ENCODE peak calls at places on chromosome 17, in five cellular contexts. T is HCT116, O is GM12878, Y is H1, F is K562. H is an unnamed sample.

GRCh38 chr17:75194879-75195278 is 10.6 kb upstream of the NUP85 start:
- DNase-seq in T (no peak), O (no peak), Y (no peak), F (no peak), H (no peak)

GRCh38 chr17:46949291-46950174 is 26.6 kb downstream of the GOSR2 start:
- DNase-seq in T (no peak), O (no peak), Y (no peak), F (no peak), H (no peak)

GRCh38 chr17:35094902-35095301 is 24.8 kb downstream of the RAD51D start:
- DNase-seq in T (peak; percentile 89), O (no peak), Y (no peak), F (no peak), H (no peak)

GRCh38 chr17:75004371-75004770 is 8.1 kb upstream of the MRPL58 start:
- DNase-seq in T (no peak), O (no peak), Y (no peak), F (no peak), H (no peak)

GRCh38 chr17:74272731-74273201 is 1.3 kb upstream of the DNAI2 start:
- DNase-seq in T (no peak), O (no peak), Y (no peak), F (no peak), H (no peak)

GRCh38 chr17:35726609-35727460 is 4.6 kb upstream of the RASL10B start:
- DNase-seq in T (no peak), O (no peak), Y (no peak), F (no peak), H (no peak)

GRCh38 chr17:2101448-2102257 is 46.8 kb downstream of the HIC1 start:
- DNase-seq in T (peak; percentile 73), O (no peak), Y (no peak), F (no peak), H (peak; percentile 41)

GRCh38 chr17:62870581-62870964 is 62.5 kb upstream of the MARCHF10 start:
- DNase-seq in T (no peak), O (no peak), Y (no peak), F (no peak), H (no peak)

GRCh38 chr17:18246880-18247612 is 11.5 kb downstream of the FLII start:
- DNase-seq in T (no peak), O (no peak), Y (peak; percentile 83), F (peak; percentile 92), H (peak; percentile 70)

GRCh38 chr17:61591018-61591417 is at the start of gene NACA2:
- DNase-seq in T (no peak), O (no peak), Y (no peak), F (no peak), H (no peak)

GRCh38 chr17:1787301-1787902 is 25.5 kb downstream of the SERPINF1 start:
- DNase-seq in T (peak; percentile 69), O (no peak), Y (no peak), F (no peak), H (no peak)

GRCh38 chr17:81165246-81166032 is at the start of gene PVALEF:
- DNase-seq in T (no peak), O (no peak), Y (peak; percentile 17), F (no peak), H (peak; percentile 57)

GRCh38 chr17:1727876-1728630 is 3.5 kb downstream of the WDR81 start:
- DNase-seq in T (no peak), O (no peak), Y (no peak), F (no peak), H (no peak)

GRCh38 chr17:8832711-8833352 is 33.7 kb upstream of the MFSD6L start:
- DNase-seq in T (peak; percentile 12), O (no peak), Y (peak; percentile 59), F (peak; percentile 75), H (peak; percentile 17)

GRCh38 chr17:61413654-61414133 is 14.1 kb downstream of the TBX2 start:
- DNase-seq in T (no peak), O (no peak), Y (no peak), F (no peak), H (no peak)

GRCh38 chr17:71467719-71468118 is 653.1 kb upstream of the SOX9 start:
- DNase-seq in T (no peak), O (no peak), Y (no peak), F (no peak), H (no peak)

GRCh38 chr17:65191805-65192740 is 54.9 kb downstream of the RGS9 start:
- DNase-seq in T (peak; percentile 18), O (no peak), Y (no peak), F (no peak), H (no peak)

GRCh38 chr17:81244358-81245023 is 5.4 kb downstream of the NDUFAF8 start:
- DNase-seq in T (no peak), O (no peak), Y (no peak), F (no peak), H (no peak)

GRCh38 chr17:33366998-33367397 is 73.9 kb upstream of the ASIC2 start:
- DNase-seq in T (no peak), O (no peak), Y (no peak), F (no peak), H (no peak)

GRCh38 chr17:59331929-59332889 is 754 bp downstream of the YPEL2 start:
- DNase-seq in T (no peak), O (no peak), Y (no peak), F (peak; percentile 53), H (no peak)

GRCh38 chr17:2828396-2829038 is 32.3 kb downstream of the RAP1GAP2 start:
- DNase-seq in T (peak; percentile 43), O (no peak), Y (peak; percentile 81), F (peak; percentile 81), H (peak; percentile 67)

GRCh38 chr17:42548070-42548837 is 4.5 kb upstream of the HSD17B1 start:
- DNase-seq in T (no peak), O (no peak), Y (peak; percentile 82), F (no peak), H (no peak)

GRCh38 chr17:31388770-31389672 is 2.5 kb upstream of the RAB11FIP4 start:
- DNase-seq in T (no peak), O (no peak), Y (no peak), F (peak; percentile 70), H (peak; percentile 65)

GRCh38 chr17:39001703-39002637 is 34.8 kb upstream of the FBXO47 start:
- DNase-seq in T (no peak), O (no peak), Y (no peak), F (peak; percentile 29), H (peak; percentile 94)

GRCh38 chr17:1331708-1332107 is 52.2 kb downstream of the TRARG1 start:
- DNase-seq in T (no peak), O (no peak), Y (no peak), F (peak; percentile 32), H (no peak)

GRCh38 chr17:32609085-32609484 is 122.3 kb downstream of the CDK5R1 start:
- DNase-seq in T (peak; percentile 31), O (peak; percentile 59), Y (no peak), F (no peak), H (peak; percentile 46)

GRCh38 chr17:76869209-76869877 is 1.1 kb downstream of the MGAT5B start:
- DNase-seq in T (no peak), O (no peak), Y (no peak), F (no peak), H (no peak)

GRCh38 chr17:305090-305976 is 47.3 kb downstream of the RPH3AL start:
- DNase-seq in T (no peak), O (no peak), Y (no peak), F (no peak), H (peak; percentile 29)

GRCh38 chr17:1878419-1879121 is 48.8 kb downstream of the RPA1 start:
- DNase-seq in T (no peak), O (no peak), Y (no peak), F (no peak), H (no peak)

GRCh38 chr17:31147507-31148202 is 52.9 kb downstream of the NF1 start:
- DNase-seq in T (no peak), O (no peak), Y (no peak), F (no peak), H (no peak)

GRCh38 chr17:4004517-4005295 is 40.5 kb upstream of the ATP2A3 start:
- DNase-seq in T (peak; percentile 6), O (peak; percentile 5), Y (no peak), F (peak; percentile 77), H (no peak)
- TF ChIP-seq JUND in T (no peak), O (no peak), Y (no peak), F (peak; percentile 44), H (no peak)

GRCh38 chr17:68289936-68290267 is 1.0 kb downstream of the SLC16A6 start:
- DNase-seq in T (no peak), O (no peak), Y (no peak), F (no peak), H (no peak)
- TF ChIP-seq JUND in T (no peak), O (no peak), Y (no peak), F (no peak), H (no peak)

DNA sequence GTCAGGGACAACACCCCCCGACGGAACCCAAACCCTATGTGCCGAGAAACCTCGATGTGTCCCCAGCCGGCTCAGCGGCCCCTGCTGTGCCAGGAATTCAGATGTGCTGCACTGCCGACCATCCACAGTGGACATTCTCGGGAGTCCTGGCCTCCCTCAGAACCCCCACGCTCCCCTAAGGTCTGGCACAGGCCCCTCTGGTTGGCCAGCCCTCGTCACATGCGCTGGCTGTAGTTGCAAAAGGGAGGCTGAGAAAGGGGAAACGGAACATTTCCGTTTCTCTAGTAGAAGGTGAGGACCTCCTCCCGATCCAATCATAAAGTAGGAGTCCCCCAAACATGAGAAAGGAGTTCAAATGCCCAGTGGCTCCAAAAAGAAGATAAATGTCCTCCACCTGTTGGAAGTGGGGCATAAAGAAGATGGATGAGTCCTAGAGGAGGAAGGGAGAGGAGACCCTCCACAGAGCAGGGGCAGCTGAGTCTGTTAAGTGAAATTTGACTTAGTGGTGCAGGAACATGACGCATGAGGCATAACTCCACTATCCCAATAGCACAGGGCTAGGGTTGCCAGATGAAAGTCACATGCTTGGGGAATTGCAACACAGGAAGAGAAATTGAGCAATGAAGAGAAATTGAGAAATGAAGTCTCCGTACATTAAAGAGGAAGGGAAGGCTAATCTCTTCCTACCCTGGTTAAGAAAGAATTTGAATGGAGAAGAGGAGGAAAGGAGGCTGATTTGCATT is 49.3 kb upstream of the WSB1 start:
- DNase-seq in T (no peak), O (no peak), Y (no peak), F (no peak), H (peak; percentile 67)
- TF ChIP-seq JUND in T (no peak), O (no peak), Y (no peak), F (no peak), H (no peak)

GRCh38 chr17:48101012-48101720 is at the start of gene CBX1:
- DNase-seq in T (peak; percentile 94), O (peak; percentile 89), Y (peak; percentile 92), F (peak; percentile 91), H (peak; percentile 75)
- TF ChIP-seq JUND in T (no peak), O (no peak), Y (no peak), F (no peak), H (no peak)

DNA sequence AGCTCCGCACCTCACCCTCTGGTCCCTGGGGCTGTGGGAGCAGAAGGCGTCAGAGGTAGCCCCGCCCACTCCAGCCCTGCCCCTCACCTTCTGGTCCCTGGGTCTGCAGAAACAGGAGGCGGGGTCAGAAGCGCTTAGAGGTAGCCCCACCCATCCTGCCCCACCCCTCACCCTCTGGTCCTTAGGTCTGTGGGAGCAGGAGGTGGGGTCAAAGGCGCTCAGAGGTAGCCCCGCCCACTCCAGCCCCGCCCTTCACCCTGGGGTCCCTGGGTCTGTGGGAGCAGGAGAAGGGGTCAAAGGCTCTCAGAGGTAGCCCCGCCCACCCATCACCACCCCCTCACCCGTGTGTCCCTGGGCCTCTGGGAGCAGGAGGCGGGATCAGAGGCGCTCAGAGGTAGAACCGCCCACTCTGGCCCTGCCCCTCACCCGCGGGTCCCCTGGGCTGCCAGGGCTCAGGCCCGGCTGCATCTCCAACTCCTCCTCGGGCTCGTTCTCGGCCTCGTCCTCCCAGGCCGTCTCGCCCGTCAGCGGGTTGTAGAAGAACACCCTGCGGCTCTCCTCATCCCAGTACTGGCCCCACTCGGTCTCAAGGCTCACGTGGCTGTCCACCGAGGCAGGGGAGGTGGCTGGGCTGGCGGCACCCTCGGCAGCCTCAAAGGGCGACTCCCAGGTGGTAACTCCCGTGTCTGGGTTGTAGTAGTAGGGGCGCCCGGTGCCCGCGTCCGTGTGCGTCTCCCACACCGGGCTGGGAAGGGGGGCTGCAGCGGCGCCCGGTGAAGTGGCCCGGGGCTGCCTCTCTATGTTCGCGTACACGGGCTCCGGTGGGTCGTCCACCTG is 27.2 kb downstream of the ARHGAP27 start:
- DNase-seq in T (no peak), O (no peak), Y (peak; percentile 99), F (peak; percentile 96), H (no peak)
- TF ChIP-seq JUND in T (no peak), O (no peak), Y (no peak), F (no peak), H (no peak)

H was measured in T47D.